ENCODE peak calls at places on chromosomes 11 and 22, in five cellular contexts. I, A, F, M and R are unnamed samples.

GRCh38 chr11:91761406-91762027 is 463.1 kb upstream of the FAT3 start:
- DNase-seq in I (no peak), F (no peak), A (no peak), M (no peak), R (no peak)

GRCh38 chr11:70073188-70073817 is 4.8 kb upstream of the ANO1 start:
- DNase-seq in I (no peak), M (peak), A (peak), F (no peak), R (no peak)

GRCh38 chr11:108199446-108200321 is 22.8 kb downstream of the NPAT start:
- DNase-seq in A (no peak), F (no peak), I (peak), M (peak), R (peak)

GRCh38 chr22:34608716-34609115 is 457.2 kb upstream of the ISX start:
- DNase-seq in F (no peak), I (no peak), M (no peak), A (no peak), R (no peak)

GRCh38 chr22:43625242-43625641 is 186.9 kb downstream of the EFCAB6 start:
- DNase-seq in I (no peak), F (no peak), M (peak), A (no peak), R (no peak)

GRCh38 chr11:124951341-124951740 is 2.7 kb upstream of the CCDC15 start:
- DNase-seq in I (no peak), F (no peak), A (no peak), M (no peak), R (no peak)

GRCh38 chr11:17561111-17561415 is 14.0 kb downstream of the OTOG start:
- DNase-seq in F (no peak), I (peak), A (no peak), M (no peak), R (no peak)

GRCh38 chr11:2949920-2950319 is 20.7 kb upstream of the PHLDA2 start:
- DNase-seq in I (no peak), M (no peak), A (no peak), F (no peak), R (no peak)

GRCh38 chr11:1179641-1180040 is 21.9 kb downstream of the MUC5AC start:
- DNase-seq in A (no peak), F (no peak), I (no peak), M (no peak), R (no peak)

GRCh38 chr22:46693634-46694422 is 44.2 kb downstream of the CERK start:
- DNase-seq in M (no peak), F (no peak), I (no peak), A (peak), R (no peak)

GRCh38 chr11:132278801-132279574 is 908.6 kb downstream of the NTM start:
- DNase-seq in M (peak), A (peak), F (no peak), I (no peak), R (peak)

GRCh38 chr22:40705918-40706682 is 26.8 kb downstream of the MCHR1 start:
- DNase-seq in I (no peak), A (no peak), F (no peak), M (no peak), R (no peak)

GRCh38 chr11:17076517-17077239 is 789 bp downstream of the RPS13 start:
- DNase-seq in F (no peak), A (no peak), I (peak), M (peak), R (no peak)

GRCh38 chr11:15651782-15652181 is 537.1 kb downstream of the INSC start:
- DNase-seq in I (no peak), A (no peak), M (no peak), F (no peak), R (no peak)